ENCODE peak calls at places on chromosomes 16 and 17, in four cellular contexts. Q is WTC11, E is K562, W is HepG2. M is an unnamed sample.

GRCh38 chr16:14409563-14409962 is 220.5 kb downstream of the PARN start:
- DNase-seq in Q (no peak), E (no peak), W (peak; percentile 72), M (no peak)

GRCh38 chr17:30476726-30477082 is 504 bp upstream of the GOSR1 start:
- DNase-seq in Q (no peak), E (peak; percentile 35), W (peak; percentile 9), M (no peak)

GRCh38 chr16:28180660-28181556 is 30.9 kb downstream of the XPO6 start:
- DNase-seq in Q (no peak), E (no peak), W (no peak), M (no peak)

GRCh38 chr17:81518785-81519283 is 6.2 kb upstream of the ACTG1 start:
- DNase-seq in Q (no peak), E (peak; percentile 69), W (no peak), M (peak; percentile 58)

GRCh38 chr17:17812211-17813054 is 24.4 kb downstream of the SREBF1 start:
- DNase-seq in Q (peak; percentile 93), E (peak; percentile 71), W (peak; percentile 52), M (peak; percentile 89)

GRCh38 chr17:61584266-61584665 is 6.8 kb downstream of the NACA2 start:
- DNase-seq in Q (no peak), E (no peak), W (no peak), M (no peak)

GRCh38 chr17:1454541-1454940 is 1.5 kb downstream of the CRK start:
- DNase-seq in Q (no peak), E (no peak), W (no peak), M (no peak)

GRCh38 chr16:75000481-75001081 is 1.8 kb downstream of the ZNRF1 start:
- DNase-seq in Q (no peak), E (no peak), W (no peak), M (no peak)

GRCh38 chr16:50960517-50961202 is 190.4 kb downstream of the SALL1 start:
- DNase-seq in Q (peak; percentile 18), E (no peak), W (no peak), M (no peak)

GRCh38 chr16:14232106-14232890 is 161.2 kb downstream of the MRTFB start:
- DNase-seq in Q (no peak), E (no peak), W (no peak), M (no peak)

GRCh38 chr17:61309857-61310256 is 89.8 kb upstream of the TBX2 start:
- DNase-seq in Q (no peak), E (no peak), W (no peak), M (no peak)

GRCh38 chr17:6054372-6054771 is 15.8 kb upstream of the WSCD1 start:
- DNase-seq in Q (no peak), E (no peak), W (no peak), M (no peak)

GRCh38 chr17:72604518-72604917 is 483.7 kb downstream of the SOX9 start:
- DNase-seq in Q (no peak), E (no peak), W (peak; percentile 82), M (no peak)

GRCh38 chr16:58847902-58848661 is 114.0 kb upstream of the GOT2 start:
- DNase-seq in Q (no peak), E (no peak), W (peak; percentile 53), M (no peak)

GRCh38 chr17:4901108-4901647 is 1.7 kb downstream of the CHRNE start:
- DNase-seq in Q (no peak), E (no peak), W (no peak), M (no peak)

GRCh38 chr16:68681038-68681437 is 35.9 kb downstream of the CDH3 start:
- DNase-seq in Q (no peak), E (no peak), W (no peak), M (no peak)

GRCh38 chr16:55711959-55712876 is 56.4 kb downstream of the SLC6A2 start:
- DNase-seq in Q (peak; percentile 76), E (peak; percentile 73), W (peak; percentile 61), M (peak; percentile 70)

GRCh38 chr17:57924677-57925076 is 30.5 kb downstream of the CUEDC1 start:
- DNase-seq in Q (no peak), E (no peak), W (no peak), M (no peak)

GRCh38 chr17:7133424-7133823 is 18.8 kb upstream of the ASGR2 start:
- DNase-seq in Q (peak; percentile 63), E (peak; percentile 26), W (peak; percentile 74), M (peak; percentile 38)

GRCh38 chr16:11131706-11132105 is 124.3 kb downstream of the SOCS1 start:
- DNase-seq in Q (no peak), E (no peak), W (no peak), M (no peak)

GRCh38 chr17:65514082-65514481 is 47.4 kb downstream of the AXIN2 start:
- DNase-seq in Q (no peak), E (no peak), W (no peak), M (no peak)

GRCh38 chr17:55086635-55087058 is 118.1 kb downstream of the STXBP4 start:
- DNase-seq in Q (no peak), E (no peak), W (no peak), M (peak; percentile 57)

GRCh38 chr17:78781339-78782304 is at the start of gene CYTH1:
- DNase-seq in Q (peak; percentile 59), E (peak; percentile 41), W (no peak), M (no peak)

GRCh38 chr17:59892251-59892848 is 393 bp downstream of the TUBD1 start:
- DNase-seq in Q (no peak), E (peak; percentile 69), W (no peak), M (peak; percentile 24)

GRCh38 chr16:55203570-55203969 is 120.4 kb upstream of the IRX6 start:
- DNase-seq in Q (no peak), E (no peak), W (no peak), M (no peak)

GRCh38 chr17:36899250-36900129 is 37.8 kb upstream of the LHX1 start:
- DNase-seq in Q (no peak), E (no peak), W (no peak), M (no peak)

GRCh38 chr17:63153488-63153887 is 187.5 kb downstream of the TANC2 start:
- DNase-seq in Q (no peak), E (no peak), W (no peak), M (no peak)

GRCh38 chr16:81513204-81514040 is 68.8 kb downstream of the CMIP start:
- DNase-seq in Q (peak; percentile 48), E (no peak), W (peak; percentile 90), M (no peak)

GRCh38 chr17:31392002-31392855 is 754 bp downstream of the RAB11FIP4 start:
- DNase-seq in Q (no peak), E (no peak), W (no peak), M (no peak)

GRCh38 chr16:4407543-4408322 is 8.7 kb downstream of the CORO7 start:
- DNase-seq in Q (no peak), E (no peak), W (no peak), M (no peak)

DNA sequence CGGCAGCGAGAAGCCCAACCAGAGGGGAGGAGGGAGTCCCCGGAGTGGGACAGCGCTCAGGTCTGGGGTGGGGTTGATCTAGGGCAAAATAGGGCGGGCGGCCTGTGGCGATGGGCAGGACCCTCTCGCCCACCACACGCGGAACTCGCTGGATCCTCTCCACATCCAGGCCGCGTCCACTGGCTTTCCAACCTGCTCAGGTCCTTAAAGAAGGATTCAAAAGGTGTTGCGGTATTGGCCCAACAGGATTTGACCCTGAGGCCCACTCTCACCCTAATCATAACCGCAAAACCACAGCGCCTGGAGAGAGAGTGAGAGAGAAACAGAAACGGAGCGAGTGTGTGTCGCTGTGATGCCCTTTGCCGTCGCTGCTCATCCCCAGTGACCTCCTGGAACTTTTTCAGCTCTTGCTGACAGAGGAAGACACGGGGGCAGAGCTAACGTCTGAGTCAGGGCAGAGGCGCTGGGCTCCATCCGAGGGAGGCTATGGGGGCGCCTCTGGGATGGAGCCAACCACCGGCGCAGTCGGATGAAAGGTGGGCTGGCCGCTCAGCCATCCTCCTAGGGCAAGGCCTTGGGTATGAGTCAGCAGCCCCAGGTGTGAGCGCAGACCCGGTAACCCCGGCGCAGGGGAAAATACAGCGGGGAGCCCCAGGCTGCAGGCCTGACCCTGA is 16.7 kb upstream of the OR1F1 start:
- DNase-seq in Q (peak; percentile 72), E (no peak), W (no peak), M (no peak)
- TF ChIP-seq NR3C1 in Q (no peak), E (no peak), W (no peak), M (no peak)

GRCh38 chr17:50905460-50905803 is 39.3 kb upstream of the TOB1 start:
- DNase-seq in Q (peak; percentile 43), E (no peak), W (peak; percentile 85), M (no peak)

GRCh38 chr17:50903604-50904521 is 37.7 kb upstream of the TOB1 start:
- DNase-seq in Q (no peak), E (no peak), W (no peak), M (no peak)

GRCh38 chr17:50902768-50903353 is 36.7 kb upstream of the TOB1 start:
- DNase-seq in Q (no peak), E (no peak), W (no peak), M (no peak)

GRCh38 chr17:50906443-50906842 is 40.3 kb upstream of the TOB1 start:
- DNase-seq in Q (no peak), E (no peak), W (no peak), M (no peak)

DNA sequence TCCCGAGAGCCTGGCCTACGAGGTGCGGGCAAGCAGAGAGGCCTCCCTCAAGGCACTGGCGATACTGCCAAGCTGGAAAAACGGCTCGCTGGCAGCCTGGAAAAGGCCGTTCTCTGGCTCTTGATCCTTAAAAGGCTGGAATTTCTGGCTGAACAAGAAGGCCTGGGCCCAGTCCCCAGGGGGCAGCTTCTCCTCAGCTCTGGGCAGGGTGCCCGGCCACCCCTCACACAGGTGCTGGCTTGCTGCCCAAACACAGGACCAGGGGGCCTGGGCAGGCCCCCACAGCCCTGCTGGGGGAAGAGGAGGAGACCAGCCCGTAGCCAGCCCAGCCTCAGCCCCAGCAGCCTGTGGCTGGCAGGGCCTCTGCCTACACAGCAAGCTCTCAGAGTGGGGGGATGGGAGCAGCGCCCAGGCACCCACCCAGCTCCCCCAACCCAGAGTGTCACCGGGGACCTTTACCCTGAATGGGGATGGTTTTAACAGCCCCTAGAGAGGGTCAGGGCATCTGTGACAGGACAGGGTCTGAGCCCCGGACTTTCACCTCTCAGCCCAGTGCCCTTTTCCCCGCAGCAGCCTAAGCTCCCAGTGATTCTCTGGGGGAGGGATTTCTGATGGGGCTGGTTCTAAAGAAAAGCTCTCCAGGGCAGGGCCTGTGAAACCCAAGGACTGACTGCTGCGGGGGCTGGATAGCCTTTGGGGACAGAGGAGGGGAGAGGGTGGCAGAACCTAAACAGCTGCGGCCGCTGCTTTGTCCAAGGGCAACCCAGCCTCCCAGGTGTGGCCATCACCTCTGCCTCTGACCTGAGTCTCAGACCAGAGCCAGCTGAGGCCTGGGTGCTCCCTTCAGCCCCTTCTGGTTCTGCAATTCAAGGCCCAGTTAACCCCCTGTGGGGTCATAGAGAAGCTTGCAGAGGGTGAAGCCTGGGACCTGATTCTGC is 38.6 kb upstream of the TOB1 start:
- DNase-seq in Q (no peak), E (no peak), W (peak; percentile 78), M (no peak)
- TF ChIP-seq NR3C1 in Q (no peak), E (no peak), W (no peak), M (no peak)

DNA sequence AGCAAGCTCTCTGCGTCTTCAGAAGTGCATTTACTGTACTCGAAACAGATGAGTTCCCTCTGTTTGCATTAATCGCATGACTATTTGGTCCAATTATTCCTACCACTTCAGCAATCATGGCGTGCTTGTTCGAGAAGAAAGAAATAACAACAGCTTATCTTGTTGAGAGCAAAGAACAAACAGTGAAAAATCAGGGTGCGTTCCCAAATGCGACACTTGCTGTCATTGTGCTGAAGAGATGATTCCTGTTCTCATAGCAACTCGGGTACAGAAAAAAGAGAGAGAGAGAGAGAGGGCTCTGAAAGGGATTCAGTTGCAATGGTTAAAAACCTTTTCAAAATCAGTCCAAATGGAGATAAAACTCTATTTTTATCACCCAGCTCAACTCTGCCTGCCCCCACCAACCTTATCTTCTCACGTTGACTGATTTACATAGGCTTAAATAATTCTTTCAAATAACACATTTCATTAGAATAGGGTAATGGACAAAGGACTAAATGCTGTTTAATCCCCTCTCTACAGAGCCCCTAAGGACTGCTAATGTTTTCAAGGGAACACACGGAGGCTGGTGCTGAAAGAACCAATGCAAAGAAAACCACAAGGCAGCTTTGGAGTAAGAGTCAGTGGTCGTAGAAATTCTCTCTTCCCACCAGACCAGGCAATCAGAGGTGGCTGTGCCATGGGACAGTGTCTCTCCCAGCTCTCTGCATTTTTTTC is 445.6 kb upstream of the MAF start:
- DNase-seq in Q (no peak), E (no peak), W (no peak), M (no peak)
- TF ChIP-seq NR3C1 in Q (no peak), E (no peak), W (no peak), M (no peak)

GRCh38 chr17:76444518-76445311 is 8.2 kb downstream of the UBE2O start:
- DNase-seq in Q (no peak), E (no peak), W (no peak), M (no peak)
- TF ChIP-seq NR3C1 in Q (no peak), E (no peak), W (no peak), M (no peak)